ENCODE peak calls at places on chromosome 7, in six cellular contexts. G, X, J, N, M and E are unnamed samples.

GRCh38 chr7:26200113-26200443 is 468 bp downstream of the HNRNPA2B1 start:
- DNase-seq in G (peak; percentile 83), X (peak; percentile 90), J (peak; percentile 61), N (peak; percentile 85), M (peak; percentile 84), E (peak; percentile 51)

GRCh38 chr7:103011650-103012049 is 62.9 kb downstream of the FBXL13 start:
- DNase-seq in G (no peak), X (no peak), J (peak; percentile 69), N (no peak), M (no peak), E (no peak)

GRCh38 chr7:154676422-154677073 is 326.4 kb downstream of the PAXIP1 start:
- DNase-seq in G (no peak), X (no peak), J (no peak), N (no peak), M (no peak), E (no peak)

GRCh38 chr7:92667816-92668540 is 77.8 kb upstream of the FAM133B start:
- DNase-seq in G (no peak), X (no peak), J (no peak), N (no peak), M (no peak), E (no peak)

GRCh38 chr7:150357771-150358427 is 10.7 kb upstream of the REPIN1 start:
- DNase-seq in G (no peak), X (no peak), J (no peak), N (no peak), M (peak; percentile 35), E (no peak)

GRCh38 chr7:68238204-68238805 is 1241.7 kb downstream of the TYW1 start:
- DNase-seq in G (no peak), X (no peak), J (no peak), N (no peak), M (no peak), E (no peak)

GRCh38 chr7:333399-333776 is 43.4 kb downstream of the FOXL3 start:
- DNase-seq in G (no peak), X (no peak), J (no peak), N (peak; percentile 82), M (peak; percentile 76), E (no peak)

GRCh38 chr7:157004050-157004838 is 6.2 kb downstream of the MNX1 start:
- DNase-seq in G (no peak), X (peak; percentile 77), J (peak; percentile 39), N (no peak), M (no peak), E (no peak)

GRCh38 chr7:47847207-47847606 is 101.1 kb downstream of the PKD1L1 start:
- DNase-seq in G (no peak), X (no peak), J (no peak), N (no peak), M (no peak), E (no peak)

GRCh38 chr7:23026164-23026563 is 12.2 kb upstream of the HYCC1 start:
- DNase-seq in G (no peak), X (no peak), J (no peak), N (no peak), M (no peak), E (no peak)

GRCh38 chr7:67392596-67393438 is 396.2 kb downstream of the TYW1 start:
- DNase-seq in G (no peak), X (no peak), J (no peak), N (no peak), M (no peak), E (no peak)

GRCh38 chr7:91310829-91311460 is 46.7 kb downstream of the FZD1 start:
- DNase-seq in G (no peak), X (no peak), J (no peak), N (no peak), M (peak; percentile 70), E (no peak)

GRCh38 chr7:2953099-2953498 is 90.6 kb downstream of the CARD11 start:
- DNase-seq in G (no peak), X (no peak), J (no peak), N (no peak), M (peak; percentile 3), E (no peak)

GRCh38 chr7:142806021-142806353 is 35.2 kb downstream of the PRSS2 start:
- DNase-seq in G (no peak), X (no peak), J (no peak), N (no peak), M (no peak), E (no peak)

GRCh38 chr7:36278069-36278766 is 111.4 kb upstream of the ANLN start:
- DNase-seq in G (no peak), X (no peak), J (no peak), N (no peak), M (peak; percentile 63), E (no peak)

GRCh38 chr7:158694650-158695049 is 10.0 kb downstream of the NCAPG2 start:
- DNase-seq in G (no peak), X (no peak), J (no peak), N (no peak), M (no peak), E (no peak)

GRCh38 chr7:76428868-76429805 is 4.4 kb downstream of the ZP3 start:
- DNase-seq in G (no peak), X (no peak), J (peak; percentile 49), N (no peak), M (peak; percentile 58), E (no peak)

GRCh38 chr7:17485905-17486304 is 187.5 kb downstream of the AHR start:
- DNase-seq in G (no peak), X (no peak), J (no peak), N (no peak), M (no peak), E (no peak)

GRCh38 chr7:148163246-148163645 is 427.3 kb upstream of the C7orf33 start:
- DNase-seq in G (no peak), X (no peak), J (no peak), N (no peak), M (no peak), E (no peak)

GRCh38 chr7:135164357-135165021 is 6.0 kb downstream of the CYREN start:
- DNase-seq in G (no peak), X (peak; percentile 69), J (no peak), N (no peak), M (no peak), E (no peak)
- TF ChIP-seq POLR2A in G (no peak), X (no peak), J (no peak), N (no peak), M (no peak), E (no peak)

GRCh38 chr7:135682191-135682590 is 19.9 kb downstream of the STMP1 start:
- DNase-seq in G (no peak), X (no peak), J (no peak), N (no peak), M (no peak), E (no peak)
- H3K27ac ChIP-seq in G (no peak overlapping the region), X (peak overlapping the region; percentile 10), J (no peak overlapping the region), N (no peak overlapping the region), M (no peak overlapping the region), E (no peak overlapping the region)

DNA sequence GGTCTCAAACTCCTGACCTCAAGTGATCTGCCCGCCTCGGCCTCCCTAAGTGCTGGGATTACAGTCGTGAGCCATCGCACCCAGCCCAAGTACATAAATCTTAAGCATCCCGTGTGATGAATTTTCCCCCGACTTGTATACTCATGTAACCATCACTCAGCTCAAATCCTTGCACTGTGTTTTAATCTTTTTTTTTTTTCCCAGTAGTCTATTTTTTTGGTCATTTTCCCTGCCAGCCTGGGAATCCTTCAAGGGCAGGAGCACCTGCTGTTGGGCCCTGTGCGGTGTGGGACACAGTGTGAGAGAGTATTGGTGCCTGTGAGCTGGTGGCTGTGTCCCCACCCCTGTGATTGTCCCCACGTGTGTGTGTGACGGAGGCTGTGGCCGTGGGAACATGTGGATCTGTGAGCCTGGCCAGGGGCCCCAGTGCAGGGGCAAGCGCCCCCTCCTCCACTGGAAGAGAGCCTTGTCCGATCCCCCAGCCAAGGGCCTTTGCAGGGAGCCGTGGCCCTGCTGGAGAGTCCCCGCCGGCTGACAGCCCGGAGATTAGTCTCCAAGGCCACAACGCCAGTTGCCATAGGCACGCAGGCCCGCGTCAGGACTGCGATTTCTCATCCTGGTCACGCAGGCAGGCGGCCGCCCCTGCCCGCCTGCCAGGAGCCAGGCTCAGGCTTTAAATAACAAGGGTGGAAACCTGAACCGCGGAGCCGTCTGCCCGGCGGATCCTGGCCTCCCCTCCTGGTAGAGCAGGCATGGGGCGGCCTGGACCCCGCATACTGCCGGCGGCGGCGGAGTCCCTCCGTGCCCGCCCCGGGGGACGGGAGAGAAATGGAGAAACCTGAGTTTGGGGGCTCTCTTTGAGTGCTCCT is 26.5 kb downstream of the GTF2IRD1 start:
- DNase-seq in G (peak; percentile 86), X (peak; percentile 91), J (peak; percentile 82), N (peak; percentile 82), M (peak; percentile 96), E (no peak)
- TF ChIP-seq POLR2A in G (peak; percentile 31), X (no peak), J (no peak), N (peak; percentile 4), M (peak; percentile 20), E (no peak)

GRCh38 chr7:101728128-101728527 is 89.3 kb upstream of the CUX1 start:
- DNase-seq in G (no peak), X (no peak), J (no peak), N (no peak), M (no peak), E (no peak)
- H3K27ac ChIP-seq in G (no peak overlapping the region), X (no peak overlapping the region), J (no peak overlapping the region), N (no peak overlapping the region), M (no peak overlapping the region), E (no peak overlapping the region)

GRCh38 chr7:1740214-1740613 is 70.1 kb downstream of the ELFN1 start:
- DNase-seq in G (no peak), X (peak; percentile 62), J (no peak), N (no peak), M (no peak), E (no peak)

GRCh38 chr7:1741246-1741645 is 71.2 kb downstream of the ELFN1 start:
- DNase-seq in G (no peak), X (peak; percentile 53), J (no peak), N (no peak), M (no peak), E (no peak)

GRCh38 chr7:1742555-1743303 is 72.7 kb downstream of the ELFN1 start:
- DNase-seq in G (peak; percentile 69), X (peak; percentile 90), J (peak; percentile 53), N (no peak), M (no peak), E (no peak)

GRCh38 chr7:1743481-1744230 is 73.6 kb downstream of the ELFN1 start:
- DNase-seq in G (no peak), X (peak; percentile 71), J (no peak), N (no peak), M (no peak), E (no peak)

DNA sequence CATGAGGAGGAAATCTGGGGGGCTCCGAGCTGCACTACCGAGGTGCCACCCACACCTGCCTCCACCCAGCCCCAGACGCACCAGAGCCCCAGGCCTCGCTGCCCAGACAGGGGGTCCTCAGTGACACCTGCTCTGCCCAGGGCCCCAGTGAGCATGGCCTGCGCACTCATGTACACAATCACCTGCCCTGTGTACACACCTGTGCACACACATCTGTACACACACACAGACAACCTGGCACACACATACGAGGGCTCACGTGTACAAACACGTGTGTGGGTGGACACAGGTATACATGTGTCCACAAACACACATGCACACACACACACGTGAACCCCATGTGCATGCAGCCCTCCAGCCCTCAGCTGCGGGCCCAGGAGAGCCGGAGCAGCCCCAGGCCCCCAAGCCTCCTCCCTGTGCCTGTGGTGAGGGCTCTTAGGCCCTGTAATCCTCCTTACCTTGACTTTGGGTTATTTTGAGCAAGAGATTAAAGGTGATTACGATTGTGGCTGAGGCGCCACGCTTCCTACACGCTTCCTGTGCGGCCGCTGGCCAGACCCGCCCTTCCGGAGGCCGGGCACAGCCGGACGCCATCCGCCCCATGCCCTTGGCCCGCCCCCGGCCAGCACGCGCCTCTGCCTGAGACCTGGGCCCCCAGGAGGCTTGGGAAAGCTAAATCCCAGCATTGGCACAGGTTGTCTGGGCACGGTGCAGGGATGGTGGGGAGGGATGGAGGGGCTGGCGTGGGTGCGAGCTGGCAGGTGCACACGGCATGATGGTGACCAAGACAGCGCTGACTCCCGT is 71.9 kb downstream of the ELFN1 start:
- DNase-seq in G (peak; percentile 47), X (peak; percentile 88), J (no peak), N (no peak), M (no peak), E (no peak)
- TF ChIP-seq POLR2A in G (no peak), X (no peak), J (no peak), N (no peak), M (no peak), E (no peak)